ENCODE peak calls at places on chromosomes 6 and 20, in four cellular contexts. A, Q, K and Z are unnamed samples.

GRCh38 chr20:32010666-32011065 is 428 bp downstream of the CCM2L start:
- ATAC-seq in A (peak), Q (peak), K (no peak), Z (no peak)

GRCh38 chr6:151681426-151682059 is 125.9 kb upstream of the ESR1 start:
- ATAC-seq in A (peak), Q (no peak), K (no peak), Z (no peak)

GRCh38 chr20:59765599-59766177 is 161.3 kb downstream of the PHACTR3 start:
- ATAC-seq in A (no peak), Q (peak), K (no peak), Z (no peak)

GRCh38 chr20:31663838-31664695 is 26.4 kb downstream of the COX4I2 start:
- ATAC-seq in A (peak), Q (no peak), K (no peak), Z (no peak)

GRCh38 chr20:35820715-35821114 is 48.9 kb downstream of the PHF20 start:
- ATAC-seq in A (peak), Q (peak), K (peak), Z (peak)

GRCh38 chr20:16560216-16560615 is 13.0 kb downstream of the KIF16B start:
- ATAC-seq in A (no peak), Q (no peak), K (no peak), Z (no peak)

GRCh38 chr6:13462380-13463326 is 24.7 kb downstream of the GFOD1 start:
- ATAC-seq in A (no peak), Q (no peak), K (no peak), Z (no peak)

GRCh38 chr20:6081236-6081635 is 27.4 kb upstream of the LRRN4 start:
- ATAC-seq in A (peak), Q (no peak), K (peak), Z (peak)

GRCh38 chr20:31908016-31908415 is 37.6 kb downstream of the TTLL9 start:
- ATAC-seq in A (no peak), Q (no peak), K (peak), Z (no peak)

GRCh38 chr20:63873477-63873971 is 8.5 kb downstream of the TPD52L2 start:
- ATAC-seq in A (peak), Q (peak), K (peak), Z (no peak)

GRCh38 chr6:108510461-108511319 is 50.0 kb upstream of the FOXO3 start:
- ATAC-seq in A (no peak), Q (no peak), K (no peak), Z (no peak)